ENCODE peak calls at places on chromosome 11, in six cellular contexts. Z is Peyer's patch, T is endodermal cell, K is aorta, O is prostate gland, S is cardiac muscle cell. W is an unnamed sample.

GRCh38 chr11:837189-837989 is 4.6 kb downstream of the CD151 start:
- DNase-seq in Z (no peak), T (no peak), K (no peak), O (no peak), S (no peak), W (no peak)

GRCh38 chr11:24705474-24705873 is 208.6 kb downstream of the LUZP2 start:
- DNase-seq in Z (no peak), T (no peak), K (no peak), O (no peak), S (no peak), W (no peak)

GRCh38 chr11:2781413-2782274 is 81.8 kb upstream of the KCNQ1OT1 start:
- DNase-seq in Z (peak; percentile 10), T (peak; percentile 27), K (peak; percentile 37), O (peak; percentile 3), S (no peak), W (no peak)

GRCh38 chr11:122439911-122440782 is 215.4 kb upstream of the UBASH3B start:
- DNase-seq in Z (no peak), T (peak; percentile 89), K (no peak), O (no peak), S (peak; percentile 51), W (no peak)

GRCh38 chr11:126484266-126484665 is 128.8 kb downstream of the ST3GAL4 start:
- DNase-seq in Z (no peak), T (no peak), K (no peak), O (no peak), S (no peak), W (no peak)

GRCh38 chr11:1832181-1832988 is 2.4 kb upstream of the SYT8 start:
- DNase-seq in Z (peak; percentile 50), T (peak; percentile 88), K (peak; percentile 77), O (no peak), S (peak; percentile 73), W (peak; percentile 65)

GRCh38 chr11:29318134-29318845 is 698.5 kb downstream of the KCNA4 start:
- DNase-seq in Z (no peak), T (no peak), K (no peak), O (no peak), S (no peak), W (no peak)

GRCh38 chr11:125638315-125638714 is 13.4 kb downstream of the CHEK1 start:
- DNase-seq in Z (no peak), T (no peak), K (no peak), O (no peak), S (no peak), W (no peak)

GRCh38 chr11:31387379-31387778 is 17.7 kb downstream of the DNAJC24 start:
- DNase-seq in Z (no peak), T (no peak), K (no peak), O (no peak), S (no peak), W (no peak)

GRCh38 chr11:4611986-4612385 is 4.0 kb upstream of the TRIM68 start:
- DNase-seq in Z (no peak), T (no peak), K (no peak), O (no peak), S (no peak), W (no peak)

GRCh38 chr11:79377399-79377798 is 63.4 kb downstream of the TENM4 start:
- DNase-seq in Z (no peak), T (no peak), K (no peak), O (no peak), S (no peak), W (no peak)
- H3K27ac ChIP-seq in Z (no peak overlapping the region), T (no peak overlapping the region), K (no peak overlapping the region), O (no peak overlapping the region), S (no peak overlapping the region), W (no peak overlapping the region)

GRCh38 chr11:44335052-44335894 is 25.3 kb upstream of the ALX4 start:
- DNase-seq in Z (no peak), T (no peak), K (no peak), O (no peak), S (no peak), W (no peak)
- H3K27me3 ChIP-seq in Z (peaks cover 4% of the 10 kb centered on the region), T (peaks cover 88% of the 10 kb centered on the region), K (no peaks in the 10 kb centered on the region), O (peaks cover under 1% of the 10 kb centered on the region), S (peaks cover 91% of the 10 kb centered on the region), W (peaks cover 59% of the 10 kb centered on the region)

GRCh38 chr11:54927704-54928103 is 221.1 kb downstream of the OR4A5 start:
- DNase-seq in Z (no peak), T (no peak), K (no peak), O (no peak), S (no peak), W (no peak)
- H3K9me3 ChIP-seq in Z (peaks cover 6% of the 10 kb centered on the region), T (peaks cover 100% of the 10 kb centered on the region), K (peaks cover 4% of the 10 kb centered on the region), O (no peaks in the 10 kb centered on the region), S (peaks cover 21% of the 10 kb centered on the region), W (peaks cover 74% of the 10 kb centered on the region)

GRCh38 chr11:129643031-129643721 is 172.5 kb upstream of the TMEM45B start:
- DNase-seq in Z (no peak), T (no peak), K (no peak), O (peak; percentile 93), S (no peak), W (no peak)
- H3K27ac ChIP-seq in Z (no peak overlapping the region), T (no peak overlapping the region), K (no peak overlapping the region), O (peak overlapping the region; percentile 70), S (no peak overlapping the region), W (no peak overlapping the region)

GRCh38 chr11:114057147-114057546 is 2.4 kb upstream of the ZBTB16 start:
- DNase-seq in Z (no peak), T (no peak), K (no peak), O (no peak), S (peak; percentile 44), W (no peak)
- H3K27me3 ChIP-seq in Z (no peaks in the 10 kb centered on the region), T (peaks cover 91% of the 10 kb centered on the region), K (no peaks in the 10 kb centered on the region), O (no peaks in the 10 kb centered on the region), S (peaks cover 80% of the 10 kb centered on the region), W (peaks cover 25% of the 10 kb centered on the region)

GRCh38 chr11:133732109-133732508 is 113.2 kb downstream of the SPATA19 start:
- DNase-seq in Z (no peak), T (peak; percentile 24), K (no peak), O (no peak), S (no peak), W (no peak)
- H3K9me3 ChIP-seq in Z (no peaks in the 10 kb centered on the region), T (no peaks in the 10 kb centered on the region), K (peaks cover 4% of the 10 kb centered on the region), O (no peaks in the 10 kb centered on the region), S (no peaks in the 10 kb centered on the region), W (no peaks in the 10 kb centered on the region)

DNA sequence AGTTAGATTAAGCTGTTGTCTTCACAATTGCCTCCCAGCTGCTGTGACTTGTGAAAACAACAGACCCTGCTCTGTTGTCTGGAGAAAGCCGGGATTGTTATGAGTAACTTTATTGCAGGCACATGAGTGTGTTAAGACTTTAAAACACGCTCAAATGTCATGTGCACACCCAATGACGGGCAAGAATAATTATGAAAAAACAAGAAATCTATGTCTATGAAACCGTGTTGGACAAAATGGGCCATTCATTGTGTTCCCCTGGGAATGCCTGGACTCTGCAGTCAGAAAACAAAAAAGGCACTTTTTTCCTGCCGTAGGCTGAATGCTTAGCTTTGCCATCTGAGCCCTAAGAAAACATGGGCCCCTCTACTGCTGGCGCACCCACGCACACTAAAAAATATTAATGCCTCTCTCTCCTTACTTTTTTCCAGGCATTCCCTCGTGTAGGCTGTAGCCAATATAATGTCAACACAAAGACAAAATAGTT is 208.0 kb downstream of the SOX6 start:
- DNase-seq in Z (no peak), T (no peak), K (no peak), O (no peak), S (no peak), W (no peak)
- H3K27ac ChIP-seq in Z (no peak overlapping the region), T (peak overlapping the region; percentile 45), K (no peak overlapping the region), O (no peak overlapping the region), S (no peak overlapping the region), W (no peak overlapping the region)